ENCODE peak calls at places on chromosomes 2 and 18, in ten cellular contexts. J is right cardiac atrium; L is OCI-LY7; H is thoracic aorta; A is right atrium auricular region; P is body of pancreas; V is colonic mucosa; W is naive thymus-derived CD4-positive, alpha-beta T cell; X is left lung; R is CD8-positive, alpha-beta memory T cell. F is an unnamed sample.

GRCh38 chr18:44680271-44681038 is at the start of gene SETBP1:
- DNase-seq in J (peak), L (peak), H (peak), A (peak), P (peak), V (peak), W (no peak), X (peak), R (peak), F (peak)

GRCh38 chr2:47076586-47077441 is 78.3 kb downstream of the STPG4 start:
- DNase-seq in J (peak), L (no peak), H (peak), A (peak), P (peak), V (peak), W (no peak), X (no peak), R (no peak), F (peak)

GRCh38 chr2:145402706-145403277 is 882.9 kb upstream of the ZEB2 start:
- DNase-seq in J (no peak), L (no peak), H (no peak), A (no peak), P (no peak), V (no peak), W (no peak), X (no peak), R (no peak), F (no peak)

GRCh38 chr2:121398853-121399252 is 113.9 kb upstream of the TFCP2L1 start:
- DNase-seq in J (no peak), L (no peak), H (no peak), A (no peak), P (no peak), V (no peak), W (no peak), X (no peak), R (no peak), F (no peak)

GRCh38 chr2:177467646-177468045 is 75.1 kb downstream of the AGPS start:
- DNase-seq in J (no peak), L (no peak), H (no peak), A (no peak), P (no peak), V (no peak), W (no peak), X (no peak), R (no peak), F (no peak)

GRCh38 chr18:26383454-26384270 is 157.4 kb downstream of the TAF4B start:
- DNase-seq in J (no peak), L (peak), H (no peak), A (no peak), P (no peak), V (no peak), W (no peak), X (no peak), R (no peak), F (no peak)

GRCh38 chr2:102266204-102266603 is 45.2 kb upstream of the IL1RL1 start:
- DNase-seq in J (peak), L (no peak), H (no peak), A (no peak), P (no peak), V (no peak), W (no peak), X (no peak), R (no peak), F (no peak)

GRCh38 chr2:101341901-101342624 is 33.6 kb upstream of the RNF149 start:
- DNase-seq in J (peak), L (peak), H (no peak), A (peak), P (peak), V (peak), W (peak), X (peak), R (peak), F (peak)

GRCh38 chr18:62437520-62438329 is 85.1 kb upstream of the ZCCHC2 start:
- DNase-seq in J (peak), L (no peak), H (no peak), A (no peak), P (no peak), V (no peak), W (no peak), X (no peak), R (no peak), F (peak)

GRCh38 chr2:127208313-127208712 is 11.8 kb downstream of the CYP27C1 start:
- DNase-seq in J (peak), L (no peak), H (no peak), A (no peak), P (no peak), V (no peak), W (no peak), X (no peak), R (no peak), F (no peak)

GRCh38 chr2:20568501-20569463 is 82.1 kb downstream of the HS1BP3 start:
- DNase-seq in J (peak), L (no peak), H (no peak), A (no peak), P (no peak), V (no peak), W (no peak), X (peak), R (no peak), F (no peak)

GRCh38 chr18:31931886-31932240 is 11.1 kb downstream of the TRAPPC8 start:
- DNase-seq in J (no peak), L (no peak), H (no peak), A (no peak), P (no peak), V (no peak), W (no peak), X (no peak), R (no peak), F (no peak)
- H3K27ac ChIP-seq in J (no peak), L (no peak), H (no peak), A (no peak), P (no peak), V (no peak), W (no peak), X (no peak), R (no peak), F (no peak)

GRCh38 chr18:11147371-11147860 is 2.0 kb downstream of the PIEZO2 start:
- DNase-seq in J (no peak), L (no peak), H (no peak), A (no peak), P (no peak), V (no peak), W (no peak), X (no peak), R (no peak), F (no peak)

GRCh38 chr18:11147962-11148654 is 1.3 kb downstream of the PIEZO2 start:
- DNase-seq in J (peak), L (no peak), H (no peak), A (no peak), P (no peak), V (no peak), W (no peak), X (no peak), R (no peak), F (no peak)

GRCh38 chr18:11145413-11146191 is 3.8 kb downstream of the PIEZO2 start:
- DNase-seq in J (no peak), L (no peak), H (no peak), A (no peak), P (no peak), V (no peak), W (no peak), X (no peak), R (no peak), F (no peak)

GRCh38 chr18:11146947-11147345 is 2.4 kb downstream of the PIEZO2 start:
- DNase-seq in J (no peak), L (no peak), H (no peak), A (no peak), P (no peak), V (no peak), W (no peak), X (no peak), R (no peak), F (no peak)

DNA sequence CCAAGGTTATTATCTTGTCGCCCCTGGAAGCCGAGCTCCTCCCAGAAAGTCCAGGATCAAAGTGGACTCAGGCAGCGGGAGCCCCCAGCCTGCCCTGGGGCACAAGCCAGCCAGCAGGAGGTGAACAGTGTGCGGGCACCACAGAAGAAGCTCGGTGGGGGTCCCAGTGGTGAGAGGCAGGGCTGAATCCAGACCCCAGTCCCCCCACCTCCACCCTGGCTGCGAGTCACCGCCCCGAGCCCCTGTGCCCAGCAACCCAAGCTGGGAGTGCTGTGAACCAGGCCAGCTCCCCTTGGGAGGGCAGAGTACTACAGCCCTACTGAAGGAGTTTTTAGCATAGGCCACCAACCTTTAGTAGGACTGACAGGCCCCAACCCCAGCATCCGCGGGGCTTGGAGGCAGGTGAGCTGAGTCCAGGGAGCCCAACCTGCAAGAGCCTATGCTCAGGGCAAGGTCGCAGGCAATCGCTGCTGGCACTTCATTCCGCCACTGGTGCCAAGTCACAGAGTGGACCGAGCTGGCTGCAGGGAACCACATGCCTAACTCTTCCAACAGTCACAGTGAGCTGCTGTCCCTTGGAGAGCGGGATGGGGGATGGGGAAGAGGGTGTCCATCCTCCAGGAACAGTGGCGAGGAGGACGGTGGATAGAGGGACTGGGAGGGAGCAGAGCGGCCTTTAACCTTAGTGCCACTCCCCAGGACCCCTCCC is 3.0 kb downstream of the PIEZO2 start:
- DNase-seq in J (peak), L (no peak), H (no peak), A (no peak), P (peak), V (no peak), W (no peak), X (peak), R (no peak), F (no peak)
- H3K27ac ChIP-seq in J (no peak), L (no peak), H (no peak), A (no peak), P (no peak), V (no peak), W (no peak), X (peak), R (no peak), F (no peak)

GRCh38 chr2:150472122-150472899 is 15.2 kb downstream of the RND3 start:
- DNase-seq in J (peak), L (no peak), H (no peak), A (peak), P (no peak), V (peak), W (no peak), X (no peak), R (no peak), F (peak)

GRCh38 chr2:150468350-150468960 is 19.0 kb downstream of the RND3 start:
- DNase-seq in J (no peak), L (no peak), H (no peak), A (no peak), P (no peak), V (no peak), W (no peak), X (no peak), R (no peak), F (no peak)

GRCh38 chr2:150469706-150470105 is 17.8 kb downstream of the RND3 start:
- DNase-seq in J (no peak), L (no peak), H (no peak), A (no peak), P (no peak), V (no peak), W (no peak), X (no peak), R (no peak), F (no peak)

GRCh38 chr2:150467641-150467963 is 19.9 kb downstream of the RND3 start:
- DNase-seq in J (no peak), L (no peak), H (no peak), A (no peak), P (no peak), V (no peak), W (no peak), X (no peak), R (no peak), F (no peak)

DNA sequence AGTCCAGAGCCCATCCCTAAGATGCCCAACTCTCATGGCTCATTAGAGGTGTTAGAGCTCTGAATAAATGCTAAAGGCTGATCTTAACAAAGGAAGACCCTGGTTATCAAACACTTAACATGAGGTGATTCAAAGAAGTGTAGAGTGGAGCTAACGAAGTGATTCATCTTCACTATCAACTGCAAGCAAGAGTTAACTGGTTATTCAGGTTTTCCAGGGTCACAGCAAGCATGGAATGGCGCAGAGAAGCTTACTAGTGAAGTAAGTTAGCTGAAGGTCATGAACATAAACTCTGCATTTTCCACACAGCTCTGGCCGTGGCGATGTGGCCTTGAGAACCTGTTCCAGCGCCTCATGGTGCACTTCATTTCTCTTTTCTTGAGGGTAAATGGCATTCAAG is 17.0 kb downstream of the RND3 start:
- DNase-seq in J (no peak), L (no peak), H (no peak), A (no peak), P (no peak), V (no peak), W (no peak), X (no peak), R (no peak), F (no peak)
- H3K27ac ChIP-seq in J (no peak), L (no peak), H (no peak), A (no peak), P (no peak), V (no peak), W (no peak), X (no peak), R (no peak), F (no peak)

GRCh38 chr2:218229851-218230250 is 12.9 kb downstream of the ARPC2 start:
- DNase-seq in J (no peak), L (no peak), H (no peak), A (no peak), P (no peak), V (peak), W (no peak), X (no peak), R (no peak), F (no peak)
- H3K27ac ChIP-seq in J (no peak), L (peak), H (peak), A (peak), P (peak), V (peak), W (peak), X (peak), R (no peak), F (peak)

F was measured in tibial artery.